ENCODE peak calls at places on chromosomes 7 and 10, in seven cellular contexts. X, W, B, I, G, A and R are unnamed samples. For H3K9me3, the result is how much of the 10 kb centered on the place peaks cover.

GRCh38 chr10:122010405-122011050 is 21.6 kb downstream of the TACC2 start:
- DNase-seq in I (no peak), X (no peak), B (no peak), A (no peak), W (no peak), G (no peak), R (no peak)

GRCh38 chr7:95011156-95011928 is 103.9 kb downstream of the PPP1R9A start:
- DNase-seq in B (no peak), I (peak), X (no peak), A (peak), G (no peak), W (peak), R (no peak)

GRCh38 chr7:118734541-118734940 is 510.0 kb downstream of the ANKRD7 start:
- DNase-seq in W (no peak), A (no peak), B (no peak), X (no peak), G (no peak), I (no peak), R (no peak)

GRCh38 chr10:79139124-79139835 is 70.5 kb downstream of the ZMIZ1 start:
- DNase-seq in I (no peak), A (peak), B (peak), X (peak), G (no peak), W (no peak), R (no peak)

GRCh38 chr7:74012842-74013249 is 15.1 kb upstream of the ELN start:
- DNase-seq in B (no peak), G (no peak), I (no peak), X (no peak), A (no peak), W (no peak), R (no peak)

GRCh38 chr7:80748302-80749042 is 110.0 kb downstream of the CD36 start:
- DNase-seq in G (no peak), X (no peak), I (no peak), A (no peak), B (no peak), W (no peak), R (no peak)

GRCh38 chr7:40310213-40310612 is 175.4 kb downstream of the SUGCT start:
- DNase-seq in X (no peak), I (peak), A (no peak), W (no peak), G (no peak), B (no peak), R (no peak)

GRCh38 chr10:29980084-29980483 is 79.3 kb downstream of the JCAD start:
- DNase-seq in B (no peak), A (no peak), I (peak), G (no peak), W (peak), X (peak), R (no peak)

GRCh38 chr7:37079420-37079819 is 355.1 kb upstream of the AOAH start:
- DNase-seq in X (no peak), I (no peak), A (no peak), W (no peak), B (no peak), G (no peak), R (no peak)

GRCh38 chr10:8615118-8615517 is 560.6 kb downstream of the GATA3 start:
- DNase-seq in G (no peak), B (no peak), A (no peak), X (no peak), I (no peak), W (no peak), R (no peak)

GRCh38 chr10:79063071-79063491 is 5.7 kb upstream of the ZMIZ1 start:
- DNase-seq in I (no peak), X (no peak), G (no peak), W (no peak), B (no peak), A (no peak), R (no peak)

GRCh38 chr7:3955026-3955425 is 654.0 kb downstream of the SDK1 start:
- DNase-seq in B (no peak), I (no peak), W (no peak), G (no peak), A (no peak), X (no peak), R (no peak)

GRCh38 chr10:61733358-61733940 is 70.7 kb downstream of the CABCOCO1 start:
- DNase-seq in B (no peak), X (no peak), A (peak), G (peak), W (no peak), I (peak), R (no peak)

GRCh38 chr7:134317434-134317833 is 704 bp upstream of the SLC35B4 start:
- DNase-seq in G (no peak), I (peak), B (no peak), X (no peak), A (no peak), W (no peak), R (no peak)

GRCh38 chr7:101237206-101238067 is at the start of gene CLDN15:
- DNase-seq in A (peak), B (peak), G (no peak), X (peak), W (no peak), I (no peak), R (no peak)

GRCh38 chr7:41205600-41205999 is 497.3 kb downstream of the INHBA start:
- DNase-seq in G (no peak), X (no peak), A (no peak), B (no peak), I (no peak), W (no peak), R (no peak)

GRCh38 chr10:87842776-87843497 is 20.4 kb downstream of the KLLN start:
- DNase-seq in X (no peak), W (no peak), A (peak), B (no peak), I (no peak), G (no peak), R (no peak)

GRCh38 chr10:30531751-30532530 is 97.6 kb downstream of the LYZL2 start:
- DNase-seq in G (no peak), B (no peak), X (no peak), W (no peak), I (no peak), A (no peak), R (no peak)

GRCh38 chr10:47101196-47101595 is 190.0 kb downstream of the PTPN20 start:
- DNase-seq in G (no peak), W (no peak), B (no peak), A (no peak), I (no peak), X (no peak), R (no peak)

GRCh38 chr10:123515661-123516060 is 150.5 kb upstream of the GPR26 start:
- DNase-seq in X (no peak), I (no peak), W (no peak), G (no peak), A (no peak), B (no peak), R (no peak)

GRCh38 chr10:42962120-42962901 is 114.6 kb upstream of the RET start:
- DNase-seq in A (no peak), X (peak), G (no peak), B (peak), I (no peak), W (no peak), R (no peak)

GRCh38 chr7:44101966-44102845 is 1.9 kb upstream of the AEBP1 start:
- DNase-seq in X (no peak), I (no peak), G (no peak), W (peak), B (peak), A (peak), R (no peak)

GRCh38 chr10:15253951-15254807 is 85.7 kb upstream of the NMT2 start:
- DNase-seq in B (no peak), A (no peak), X (no peak), W (no peak), I (no peak), G (no peak), R (no peak)

DNA sequence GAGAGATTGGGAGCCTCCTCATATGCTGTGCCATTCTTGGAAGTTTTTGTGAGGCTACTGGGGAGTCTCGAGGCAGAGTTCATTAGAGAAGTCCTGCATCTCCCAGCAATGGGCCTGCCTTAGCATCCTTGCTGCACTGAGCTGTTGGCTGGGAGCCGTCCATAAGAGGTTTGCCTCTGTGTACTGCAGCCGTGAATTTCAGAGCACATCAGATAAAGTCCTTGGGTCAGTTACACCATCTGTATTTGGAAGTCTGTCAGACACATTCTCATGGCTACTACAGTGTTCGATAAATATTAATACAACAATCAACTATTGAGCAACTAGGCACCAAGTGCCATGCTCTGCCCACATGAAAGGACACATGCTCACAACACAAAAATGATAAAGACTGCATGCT is 100.5 kb upstream of the SEC61G start:
- DNase-seq in G (no peak), A (no peak), I (no peak), X (no peak), B (no peak), W (no peak), R (no peak)
- H3K9me3 ChIP-seq in G (under half), A (under half), I (under half), X (under half), B (under half), W (under half), R (under half)

GRCh38 chr7:158120751-158121150 is 466.9 kb downstream of the PTPRN2 start:
- DNase-seq in X (no peak), W (no peak), I (no peak), B (no peak), A (no peak), G (no peak), R (no peak)
- H3K9me3 ChIP-seq in X (under half), W (under half), I (under half), B (under half), A (under half), G (under half), R (under half)

DNA sequence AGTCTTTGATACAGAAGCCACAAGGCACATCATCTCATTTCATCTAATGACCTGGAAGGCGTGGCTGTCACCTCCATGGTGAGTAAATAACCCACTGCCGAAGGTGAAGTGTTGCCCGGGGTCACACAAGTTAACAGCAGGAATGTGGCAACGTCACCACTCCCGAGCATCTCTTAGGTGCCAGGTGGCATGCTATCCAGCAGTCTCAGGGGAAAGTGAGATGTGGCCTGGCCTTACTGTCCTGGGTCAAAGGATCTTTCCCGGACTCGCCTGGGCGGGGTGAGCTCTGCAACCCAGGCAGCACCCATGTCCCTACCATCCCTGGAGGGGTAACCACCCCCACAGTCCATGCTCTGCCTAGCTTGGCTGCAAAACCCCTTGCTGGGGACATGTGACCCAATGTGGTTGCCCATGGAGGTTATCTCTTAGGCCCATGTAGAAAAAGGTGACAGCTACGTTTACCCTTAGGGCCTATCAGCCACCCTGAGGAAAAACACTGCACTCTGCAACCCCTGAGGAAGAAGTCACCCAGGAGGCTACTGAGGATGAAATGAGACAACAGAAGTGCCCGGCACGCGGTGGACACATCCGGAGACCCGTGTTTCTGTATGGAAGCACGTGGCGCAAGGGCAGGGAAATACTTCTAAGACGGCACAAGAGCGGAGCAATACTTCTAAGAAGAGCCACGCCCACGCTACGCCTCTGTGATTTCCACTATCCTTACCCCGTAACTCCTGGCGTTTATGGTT is 52.0 kb downstream of the BAIAP2L1 start:
- DNase-seq in X (no peak), W (no peak), G (no peak), I (no peak), B (no peak), A (no peak), R (no peak)
- H3K9me3 ChIP-seq in X (under half), W (under half), G (under half), I (under half), B (under half), A (under half), R (under half)

GRCh38 chr7:153939177-153939576 is 113.0 kb upstream of the DPP6 start:
- DNase-seq in X (no peak), G (no peak), A (no peak), W (no peak), B (no peak), I (no peak), R (no peak)
- H3K9me3 ChIP-seq in X (under half), G (under half), A (under half), W (under half), B (under half), I (under half), R (under half)

GRCh38 chr7:27251136-27251512 is 8.5 kb downstream of the EVX1 start:
- DNase-seq in A (no peak), B (no peak), X (no peak), W (no peak), G (no peak), I (no peak), R (no peak)
- H3K9me3 ChIP-seq in A (under half), B (under half), X (under half), W (under half), G (under half), I (under half), R (under half)

GRCh38 chr7:56493196-56493595 is 377.0 kb upstream of the NUPR2 start:
- DNase-seq in X (no peak), I (no peak), A (no peak), G (no peak), W (no peak), B (no peak), R (no peak)

GRCh38 chr7:56495165-56495564 is 378.9 kb upstream of the NUPR2 start:
- DNase-seq in G (no peak), X (no peak), I (no peak), W (no peak), B (no peak), A (no peak), R (no peak)

GRCh38 chr7:56491636-56492425 is 375.6 kb upstream of the NUPR2 start:
- DNase-seq in A (no peak), B (no peak), W (no peak), X (no peak), G (no peak), I (no peak), R (no peak)

GRCh38 chr7:56493704-56494450 is 377.7 kb upstream of the NUPR2 start:
- DNase-seq in G (no peak), A (no peak), X (no peak), B (no peak), W (no peak), I (no peak), R (no peak)
- H3K9me3 ChIP-seq in G (under half), A (under half), X (half or more), B (under half), W (under half), I (under half), R (under half)

GRCh38 chr10:131676971-131677421 is 223.8 kb upstream of the PPP2R2D start:
- DNase-seq in B (no peak), I (no peak), W (no peak), G (no peak), A (no peak), X (no peak), R (no peak)

GRCh38 chr10:131677671-131678070 is 223.1 kb upstream of the PPP2R2D start:
- DNase-seq in I (no peak), G (no peak), X (no peak), A (no peak), B (no peak), W (no peak), R (no peak)

GRCh38 chr10:131676046-131676445 is 224.8 kb upstream of the PPP2R2D start:
- DNase-seq in W (no peak), G (no peak), B (no peak), I (no peak), A (no peak), X (no peak), R (no peak)

GRCh38 chr10:131675104-131675503 is 225.7 kb upstream of the PPP2R2D start:
- DNase-seq in G (no peak), B (no peak), X (no peak), W (no peak), A (no peak), I (no peak), R (no peak)

GRCh38 chr10:131676448-131676847 is 224.4 kb upstream of the PPP2R2D start:
- DNase-seq in A (no peak), X (no peak), I (no peak), W (no peak), G (no peak), B (no peak), R (no peak)
- H3K9me3 ChIP-seq in A (under half), X (under half), I (under half), W (under half), G (under half), B (under half), R (under half)

GRCh38 chr10:109183366-109183765 is 739.9 kb downstream of the XPNPEP1 start:
- DNase-seq in G (no peak), W (no peak), X (no peak), I (peak), A (no peak), B (no peak), R (no peak)
- H3K9me3 ChIP-seq in G (under half), W (under half), X (under half), I (under half), A (under half), B (under half), R (under half)

GRCh38 chr10:9833871-9834454 is 1183.7 kb upstream of the CELF2 start:
- DNase-seq in G (no peak), B (no peak), W (no peak), I (no peak), A (no peak), X (no peak), R (no peak)
- H3K9me3 ChIP-seq in G (under half), B (under half), W (under half), I (under half), A (under half), X (under half), R (under half)